ENCODE peak calls at places on chromosome 9, in ten cellular contexts. G is CD4-positive, alpha-beta T cell; H is fibroblast of lung; Q is substantia nigra; F is K562; A is neural progenitor cell; X is Panc1; B is GM23248; K is CD8-positive, alpha-beta memory T cell; Z is CD8-positive, alpha-beta T cell. J is an unnamed sample.

GRCh38 chr9:103041961-103042360 is 46.8 kb downstream of the CYLC2 start:
- DNase-seq in G (no peak), H (no peak), Q (no peak), F (no peak), A (no peak), X (no peak), B (no peak), K (no peak), Z (no peak), J (no peak)

GRCh38 chr9:935348-935965 is 41.0 kb upstream of the DMRT3 start:
- DNase-seq in G (no peak), H (peak), Q (no peak), F (no peak), A (no peak), X (no peak), B (peak), K (no peak), Z (no peak), J (no peak)

GRCh38 chr9:79524266-79524665 is 47.5 kb upstream of the TLE4 start:
- DNase-seq in G (no peak), H (peak), Q (no peak), F (no peak), A (no peak), X (no peak), B (peak), K (no peak), Z (no peak), J (no peak)

GRCh38 chr9:112028242-112029221 is 131.9 kb downstream of the UGCG start:
- DNase-seq in G (no peak), H (no peak), Q (no peak), F (no peak), A (no peak), X (no peak), B (no peak), K (no peak), Z (no peak), J (no peak)

GRCh38 chr9:37931586-37931985 is 27.7 kb upstream of the SLC25A51 start:
- DNase-seq in G (no peak), H (no peak), Q (no peak), F (no peak), A (no peak), X (no peak), B (no peak), K (no peak), Z (no peak), J (no peak)

GRCh38 chr9:18973348-18973747 is 59.7 kb downstream of the SAXO1 start:
- DNase-seq in G (no peak), H (no peak), Q (no peak), F (peak), A (no peak), X (no peak), B (no peak), K (no peak), Z (no peak), J (no peak)

GRCh38 chr9:89317282-89317681 is 1.0 kb upstream of the SECISBP2 start:
- DNase-seq in G (no peak), H (no peak), Q (no peak), F (no peak), A (no peak), X (no peak), B (no peak), K (no peak), Z (no peak), J (no peak)

GRCh38 chr9:75432386-75432785 is 344.1 kb downstream of the OSTF1 start:
- DNase-seq in G (no peak), H (no peak), Q (no peak), F (no peak), A (no peak), X (no peak), B (no peak), K (no peak), Z (no peak), J (no peak)

GRCh38 chr9:137953683-137954438 is 76.3 kb downstream of the CACNA1B start:
- DNase-seq in G (no peak), H (no peak), Q (no peak), F (no peak), A (no peak), X (no peak), B (no peak), K (no peak), Z (no peak), J (no peak)

GRCh38 chr9:137269231-137269772 is 8.2 kb upstream of the TOR4A start:
- DNase-seq in G (no peak), H (no peak), Q (no peak), F (no peak), A (no peak), X (no peak), B (no peak), K (no peak), Z (no peak), J (no peak)

GRCh38 chr9:8262625-8263622 is 463.3 kb upstream of the DMAC1 start:
- DNase-seq in G (no peak), H (no peak), Q (no peak), F (no peak), A (peak), X (no peak), B (no peak), K (no peak), Z (no peak), J (no peak)

GRCh38 chr9:28073278-28073677 is 500.0 kb upstream of the C9orf72 start:
- DNase-seq in G (no peak), H (peak), Q (no peak), F (peak), A (peak), X (no peak), B (peak), K (no peak), Z (no peak), J (no peak)

GRCh38 chr9:124272118-124272517 is 14.4 kb downstream of the NEK6 start:
- DNase-seq in G (no peak), H (no peak), Q (no peak), F (no peak), A (peak), X (no peak), B (no peak), K (no peak), Z (no peak), J (no peak)

GRCh38 chr9:124273428-124274153 is 15.8 kb downstream of the NEK6 start:
- DNase-seq in G (no peak), H (no peak), Q (no peak), F (no peak), A (no peak), X (no peak), B (no peak), K (no peak), Z (no peak), J (no peak)

GRCh38 chr9:124270504-124271335 is 13.0 kb downstream of the NEK6 start:
- DNase-seq in G (no peak), H (no peak), Q (no peak), F (no peak), A (no peak), X (no peak), B (peak), K (no peak), Z (no peak), J (peak)

GRCh38 chr9:124272979-124273378 is 15.2 kb downstream of the NEK6 start:
- DNase-seq in G (no peak), H (no peak), Q (no peak), F (no peak), A (no peak), X (no peak), B (no peak), K (no peak), Z (no peak), J (no peak)

DNA sequence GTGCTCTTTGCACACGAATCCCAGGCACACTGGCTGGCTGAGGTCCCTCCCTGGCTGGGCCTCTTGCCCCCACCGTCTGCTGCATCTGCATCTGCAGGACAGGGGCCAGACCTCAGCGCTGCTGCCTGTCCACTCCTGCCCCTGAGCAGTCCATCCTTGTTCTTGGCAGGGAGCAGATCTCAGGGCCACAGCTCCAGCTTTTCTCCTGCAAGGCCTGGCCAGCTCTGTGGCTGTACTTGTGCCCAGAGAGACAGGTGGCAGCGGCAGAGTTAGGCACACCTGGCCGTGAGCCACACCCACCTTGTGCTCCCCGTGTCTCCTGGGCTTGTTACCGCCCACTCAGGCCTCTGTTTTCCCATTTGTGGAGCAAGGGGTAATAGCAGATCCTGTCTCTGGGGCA is 13.9 kb downstream of the NEK6 start:
- DNase-seq in G (no peak), H (no peak), Q (no peak), F (no peak), A (no peak), X (no peak), B (no peak), K (no peak), Z (no peak), J (no peak)
- H3K27ac ChIP-seq in G (no peak), H (no peak), Q (no peak), F (no peak), A (no peak), X (no peak), B (no peak), K (no peak), Z (no peak), J (no peak)

GRCh38 chr9:17695482-17695881 is 116.6 kb downstream of the SH3GL2 start:
- DNase-seq in G (no peak), H (no peak), Q (no peak), F (no peak), A (no peak), X (no peak), B (no peak), K (no peak), Z (no peak), J (no peak)

GRCh38 chr9:17694336-17694735 is 115.5 kb downstream of the SH3GL2 start:
- DNase-seq in G (no peak), H (no peak), Q (no peak), F (no peak), A (no peak), X (no peak), B (no peak), K (no peak), Z (no peak), J (no peak)

GRCh38 chr9:17699615-17700315 is 120.9 kb downstream of the SH3GL2 start:
- DNase-seq in G (no peak), H (no peak), Q (no peak), F (no peak), A (no peak), X (no peak), B (no peak), K (no peak), Z (no peak), J (no peak)
- H3K27ac ChIP-seq in G (no peak), H (no peak), Q (no peak), F (no peak), A (no peak), X (no peak), B (no peak), K (no peak), Z (no peak), J (no peak)

DNA sequence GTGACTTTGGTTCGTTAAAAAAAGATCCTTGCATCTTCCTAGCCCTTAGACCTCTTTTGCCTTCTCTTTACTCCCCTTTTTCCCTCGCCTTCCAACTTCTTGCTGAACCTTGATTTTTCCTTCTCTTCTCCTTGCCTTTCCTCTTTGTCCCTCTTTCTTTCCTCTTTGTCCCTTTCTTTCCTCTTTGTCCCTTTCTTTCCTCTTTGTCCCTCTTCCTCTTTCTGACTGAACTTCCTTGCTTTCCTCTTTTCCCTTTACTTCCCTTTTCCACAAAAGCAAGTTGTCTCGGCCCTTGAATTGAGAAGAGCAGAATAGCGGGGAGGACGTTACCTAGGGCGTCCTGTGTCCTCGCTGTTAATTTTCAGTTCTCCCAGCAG is 1.4 kb upstream of the MLLT3 start:
- DNase-seq in G (no peak), H (peak), Q (no peak), F (no peak), A (peak), X (no peak), B (no peak), K (no peak), Z (no peak), J (no peak)
- H3K27ac ChIP-seq in G (peak), H (no peak), Q (no peak), F (no peak), A (no peak), X (no peak), B (no peak), K (peak), Z (peak), J (no peak)

GRCh38 chr9:3835393-3835792 is 309.6 kb upstream of the RFX3 start:
- DNase-seq in G (no peak), H (no peak), Q (no peak), F (no peak), A (no peak), X (no peak), B (no peak), K (no peak), Z (no peak), J (no peak)
- H3K27ac ChIP-seq in G (no peak), H (no peak), Q (no peak), F (no peak), A (no peak), X (no peak), B (no peak), K (no peak), Z (no peak), J (no peak)